ENCODE peak calls at places on chromosomes 1 and 21, in nine cellular contexts. One of them, this sample, is unnamed.

GRCh38 chr21:42569732-42570301 is 56.2 kb downstream of the SLC37A1 start:
- DNase-seq in Panc1: no peak
- DNase-seq in endodermal cell: peak; percentile 25
- DNase-seq in neural crest cell: no peak
- DNase-seq in AG10803: no peak
- DNase-seq in ovary: peak; percentile 19
- DNase-seq in adrenal gland: peak; percentile 1
- DNase-seq in foreskin fibroblast: no peak
- DNase-seq in tibial artery: peak; percentile 7
- DNase-seq in this sample: no peak

GRCh38 chr1:235608278-235608677 is 41.3 kb downstream of the GNG4 start:
- DNase-seq in Panc1: no peak
- DNase-seq in tibial artery: no peak
- DNase-seq in endodermal cell: no peak
- DNase-seq in adrenal gland: no peak
- DNase-seq in ovary: no peak
- DNase-seq in foreskin fibroblast: no peak
- DNase-seq in AG10803: peak; percentile 53
- DNase-seq in neural crest cell: no peak
- DNase-seq in this sample: no peak

GRCh38 chr1:47593598-47594285 is 155.9 kb downstream of the FOXD2 start:
- DNase-seq in foreskin fibroblast: no peak
- DNase-seq in adrenal gland: no peak
- DNase-seq in ovary: no peak
- DNase-seq in AG10803: no peak
- DNase-seq in neural crest cell: no peak
- DNase-seq in Panc1: no peak
- DNase-seq in endodermal cell: peak; percentile 38
- DNase-seq in tibial artery: no peak
- DNase-seq in this sample: no peak

GRCh38 chr1:33098371-33098770 is 17.4 kb downstream of the AZIN2 start:
- DNase-seq in neural crest cell: no peak
- DNase-seq in adrenal gland: no peak
- DNase-seq in AG10803: peak; percentile 84
- DNase-seq in foreskin fibroblast: no peak
- DNase-seq in Panc1: no peak
- DNase-seq in endodermal cell: no peak
- DNase-seq in tibial artery: no peak
- DNase-seq in ovary: no peak
- DNase-seq in this sample: no peak

GRCh38 chr21:36478941-36479340 is 981 bp downstream of the CLDN14 start:
- DNase-seq in AG10803: peak; percentile 31
- DNase-seq in Panc1: no peak
- DNase-seq in ovary: no peak
- DNase-seq in foreskin fibroblast: no peak
- DNase-seq in endodermal cell: peak; percentile 70
- DNase-seq in tibial artery: no peak
- DNase-seq in neural crest cell: peak; percentile 8
- DNase-seq in adrenal gland: no peak
- DNase-seq in this sample: no peak

GRCh38 chr1:85274969-85275453 is 1.4 kb downstream of the BCL10 start:
- DNase-seq in Panc1: no peak
- DNase-seq in ovary: no peak
- DNase-seq in foreskin fibroblast: peak; percentile 70
- DNase-seq in adrenal gland: no peak
- DNase-seq in AG10803: peak; percentile 69
- DNase-seq in neural crest cell: no peak
- DNase-seq in tibial artery: no peak
- DNase-seq in endodermal cell: no peak
- DNase-seq in this sample: no peak

GRCh38 chr1:40530735-40531380 is 579 bp upstream of the ZNF684 start:
- DNase-seq in tibial artery: no peak
- DNase-seq in ovary: no peak
- DNase-seq in Panc1: no peak
- DNase-seq in foreskin fibroblast: no peak
- DNase-seq in neural crest cell: no peak
- DNase-seq in adrenal gland: no peak
- DNase-seq in endodermal cell: no peak
- DNase-seq in AG10803: peak; percentile 3
- DNase-seq in this sample: no peak

GRCh38 chr1:18166341-18166740 is 58.7 kb downstream of the IGSF21 start:
- DNase-seq in ovary: no peak
- DNase-seq in foreskin fibroblast: no peak
- DNase-seq in neural crest cell: no peak
- DNase-seq in AG10803: no peak
- DNase-seq in Panc1: no peak
- DNase-seq in adrenal gland: peak; percentile 69
- DNase-seq in tibial artery: no peak
- DNase-seq in endodermal cell: no peak
- DNase-seq in this sample: no peak

GRCh38 chr21:27511241-27511640 is 544.4 kb upstream of the ADAMTS5 start:
- DNase-seq in Panc1: no peak
- DNase-seq in tibial artery: no peak
- DNase-seq in AG10803: no peak
- DNase-seq in adrenal gland: no peak
- DNase-seq in ovary: no peak
- DNase-seq in foreskin fibroblast: no peak
- DNase-seq in neural crest cell: no peak
- DNase-seq in endodermal cell: no peak
- DNase-seq in this sample: no peak

GRCh38 chr21:27513825-27514224 is 546.9 kb upstream of the ADAMTS5 start:
- DNase-seq in Panc1: no peak
- DNase-seq in endodermal cell: no peak
- DNase-seq in neural crest cell: no peak
- DNase-seq in tibial artery: no peak
- DNase-seq in ovary: no peak
- DNase-seq in AG10803: no peak
- DNase-seq in foreskin fibroblast: peak; percentile 44
- DNase-seq in adrenal gland: no peak
- DNase-seq in this sample: no peak

GRCh38 chr21:27515676-27516075 is 548.8 kb upstream of the ADAMTS5 start:
- DNase-seq in endodermal cell: no peak
- DNase-seq in Panc1: no peak
- DNase-seq in adrenal gland: no peak
- DNase-seq in neural crest cell: no peak
- DNase-seq in foreskin fibroblast: no peak
- DNase-seq in ovary: no peak
- DNase-seq in tibial artery: no peak
- DNase-seq in AG10803: peak; percentile 29
- DNase-seq in this sample: no peak

GRCh38 chr21:27507695-27508094 is 540.8 kb upstream of the ADAMTS5 start:
- DNase-seq in adrenal gland: no peak
- DNase-seq in AG10803: peak; percentile 17
- DNase-seq in ovary: no peak
- DNase-seq in endodermal cell: no peak
- DNase-seq in Panc1: no peak
- DNase-seq in foreskin fibroblast: no peak
- DNase-seq in tibial artery: no peak
- DNase-seq in neural crest cell: no peak
- DNase-seq in this sample: no peak

DNA sequence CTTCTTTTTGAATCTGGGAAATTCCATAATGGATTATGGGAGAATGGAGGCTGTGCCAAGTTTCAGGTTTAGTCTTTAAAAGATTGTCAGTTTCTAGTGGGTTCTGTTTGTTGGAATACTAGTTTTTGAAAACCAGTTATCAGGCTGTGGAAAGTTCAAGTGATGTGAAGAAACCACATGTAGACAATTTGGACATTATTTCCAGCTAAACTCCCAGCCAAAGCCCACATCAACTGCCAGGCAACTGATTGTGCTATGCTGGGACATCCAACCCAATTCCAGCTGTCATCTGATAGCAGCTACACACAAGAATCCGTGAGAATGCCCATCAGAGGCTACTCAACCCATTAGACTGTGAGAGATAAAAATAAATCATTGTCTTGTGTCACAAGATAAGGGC is 546.1 kb upstream of the ADAMTS5 start:
- DNase-seq in foreskin fibroblast: no peak
- DNase-seq in AG10803: no peak
- DNase-seq in neural crest cell: no peak
- DNase-seq in ovary: no peak
- DNase-seq in Panc1: no peak
- DNase-seq in tibial artery: no peak
- DNase-seq in endodermal cell: no peak
- DNase-seq in adrenal gland: no peak
- DNase-seq in this sample: no peak
- TF ChIP-seq CTCF in foreskin fibroblast: no peak
- TF ChIP-seq CTCF in AG10803: no peak
- TF ChIP-seq CTCF in neural crest cell: no peak
- TF ChIP-seq CTCF in ovary: no peak
- TF ChIP-seq CTCF in Panc1: no peak
- TF ChIP-seq CTCF in tibial artery: no peak
- TF ChIP-seq CTCF in endodermal cell: no peak
- TF ChIP-seq CTCF in adrenal gland: no peak
- TF ChIP-seq CTCF in this sample: no peak

DNA sequence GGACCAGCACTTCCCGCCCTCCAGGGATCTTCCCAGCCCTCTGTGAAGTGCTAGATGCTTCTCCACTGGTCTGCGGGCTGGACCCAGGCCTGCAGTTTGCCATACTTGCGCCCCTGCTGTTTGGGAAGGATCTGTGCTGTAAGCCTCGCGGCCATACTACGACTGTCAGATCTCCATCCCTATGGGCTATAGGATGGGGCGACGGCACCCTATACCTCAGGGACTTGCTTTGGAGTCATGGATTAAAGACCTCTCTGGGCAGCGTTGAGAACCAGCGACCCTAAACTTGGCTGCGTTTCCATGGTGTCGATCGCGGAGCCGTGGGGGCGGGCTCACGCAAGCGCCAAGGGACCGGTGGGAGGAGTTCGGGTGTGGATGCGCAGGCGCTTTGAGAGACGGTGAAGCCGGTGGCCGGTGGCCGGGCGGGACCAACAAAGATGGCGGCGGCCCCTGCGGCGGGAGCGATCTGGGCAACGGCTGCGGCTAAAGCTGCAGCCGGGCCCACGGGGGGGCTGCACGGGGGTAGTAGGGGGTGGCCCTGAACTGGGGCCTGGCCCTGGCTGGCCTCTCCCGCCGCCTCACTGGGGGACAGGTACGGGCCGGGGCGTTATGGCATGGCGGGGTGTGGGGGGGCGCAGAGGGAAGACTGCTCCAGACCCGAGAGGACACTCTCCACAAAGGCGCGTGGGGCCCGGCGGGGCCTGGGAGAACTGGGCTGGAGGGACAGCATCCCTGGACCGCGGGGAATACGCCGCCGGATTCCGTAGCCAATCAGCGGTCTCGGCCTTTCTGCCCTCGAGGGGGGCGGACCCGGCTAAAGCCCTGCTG is at the start of gene USP21:
- DNase-seq in tibial artery: peak; percentile 93
- DNase-seq in endodermal cell: peak; percentile 97
- DNase-seq in foreskin fibroblast: peak; percentile 84
- DNase-seq in neural crest cell: peak; percentile 93
- DNase-seq in adrenal gland: peak; percentile 93
- DNase-seq in Panc1: peak; percentile 69
- DNase-seq in AG10803: peak; percentile 84
- DNase-seq in ovary: peak; percentile 96
- DNase-seq in this sample: peak; percentile 100
- TF ChIP-seq CTCF in tibial artery: no peak
- TF ChIP-seq CTCF in endodermal cell: peak; percentile 56
- TF ChIP-seq CTCF in foreskin fibroblast: peak; percentile 47
- TF ChIP-seq CTCF in neural crest cell: no peak
- TF ChIP-seq CTCF in adrenal gland: peak; percentile 29
- TF ChIP-seq CTCF in Panc1: peak; percentile 47
- TF ChIP-seq CTCF in AG10803: peak; percentile 61
- TF ChIP-seq CTCF in ovary: no peak
- TF ChIP-seq CTCF in this sample: no peak

DNA sequence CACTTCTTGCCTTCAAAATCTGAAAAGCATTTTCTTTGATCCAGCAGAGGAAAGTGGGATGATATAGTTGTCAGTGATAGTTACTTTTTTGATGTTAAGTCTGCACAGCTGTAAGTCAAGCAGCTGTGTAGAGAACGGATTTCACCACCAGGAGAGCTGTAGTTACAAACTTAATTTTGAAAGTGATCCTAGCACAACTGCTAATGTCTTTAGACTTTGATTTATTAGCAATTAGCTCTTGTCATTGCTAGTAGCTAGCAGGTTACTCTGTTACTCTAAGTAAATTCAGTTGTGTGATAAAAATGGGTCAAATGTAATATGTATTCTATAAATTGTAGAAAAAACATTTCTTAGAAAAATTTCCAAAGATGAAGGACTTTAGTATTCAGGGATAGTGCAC is 46.0 kb downstream of the ALG6 start:
- DNase-seq in foreskin fibroblast: no peak
- DNase-seq in Panc1: no peak
- DNase-seq in tibial artery: no peak
- DNase-seq in AG10803: no peak
- DNase-seq in endodermal cell: no peak
- DNase-seq in neural crest cell: no peak
- DNase-seq in adrenal gland: no peak
- DNase-seq in ovary: no peak
- DNase-seq in this sample: no peak
- TF ChIP-seq CTCF in foreskin fibroblast: no peak
- TF ChIP-seq CTCF in Panc1: no peak
- TF ChIP-seq CTCF in tibial artery: no peak
- TF ChIP-seq CTCF in AG10803: no peak
- TF ChIP-seq CTCF in endodermal cell: peak; percentile 53
- TF ChIP-seq CTCF in neural crest cell: peak; percentile 13
- TF ChIP-seq CTCF in adrenal gland: no peak
- TF ChIP-seq CTCF in ovary: no peak
- TF ChIP-seq CTCF in this sample: no peak

GRCh38 chr1:2597441-2598328 is 11.1 kb downstream of the PRXL2B start:
- DNase-seq in AG10803: no peak
- DNase-seq in tibial artery: no peak
- DNase-seq in ovary: peak; percentile 27
- DNase-seq in adrenal gland: no peak
- DNase-seq in endodermal cell: peak; percentile 42
- DNase-seq in foreskin fibroblast: no peak
- DNase-seq in neural crest cell: no peak
- DNase-seq in Panc1: no peak
- DNase-seq in this sample: no peak

GRCh38 chr1:2596530-2597333 is 10.2 kb downstream of the PRXL2B start:
- DNase-seq in AG10803: no peak
- DNase-seq in ovary: no peak
- DNase-seq in foreskin fibroblast: no peak
- DNase-seq in endodermal cell: peak; percentile 32
- DNase-seq in tibial artery: no peak
- DNase-seq in neural crest cell: no peak
- DNase-seq in Panc1: no peak
- DNase-seq in adrenal gland: no peak
- DNase-seq in this sample: no peak

GRCh38 chr1:2595812-2596529 is 9.4 kb downstream of the PRXL2B start:
- DNase-seq in endodermal cell: peak; percentile 38
- DNase-seq in foreskin fibroblast: no peak
- DNase-seq in Panc1: no peak
- DNase-seq in AG10803: no peak
- DNase-seq in ovary: peak; percentile 21
- DNase-seq in neural crest cell: no peak
- DNase-seq in tibial artery: no peak
- DNase-seq in adrenal gland: no peak
- DNase-seq in this sample: no peak

GRCh38 chr1:2595261-2595811 is 8.8 kb downstream of the PRXL2B start:
- DNase-seq in foreskin fibroblast: no peak
- DNase-seq in adrenal gland: no peak
- DNase-seq in Panc1: no peak
- DNase-seq in tibial artery: no peak
- DNase-seq in endodermal cell: peak; percentile 36
- DNase-seq in neural crest cell: no peak
- DNase-seq in ovary: peak; percentile 32
- DNase-seq in AG10803: no peak
- DNase-seq in this sample: no peak

DNA sequence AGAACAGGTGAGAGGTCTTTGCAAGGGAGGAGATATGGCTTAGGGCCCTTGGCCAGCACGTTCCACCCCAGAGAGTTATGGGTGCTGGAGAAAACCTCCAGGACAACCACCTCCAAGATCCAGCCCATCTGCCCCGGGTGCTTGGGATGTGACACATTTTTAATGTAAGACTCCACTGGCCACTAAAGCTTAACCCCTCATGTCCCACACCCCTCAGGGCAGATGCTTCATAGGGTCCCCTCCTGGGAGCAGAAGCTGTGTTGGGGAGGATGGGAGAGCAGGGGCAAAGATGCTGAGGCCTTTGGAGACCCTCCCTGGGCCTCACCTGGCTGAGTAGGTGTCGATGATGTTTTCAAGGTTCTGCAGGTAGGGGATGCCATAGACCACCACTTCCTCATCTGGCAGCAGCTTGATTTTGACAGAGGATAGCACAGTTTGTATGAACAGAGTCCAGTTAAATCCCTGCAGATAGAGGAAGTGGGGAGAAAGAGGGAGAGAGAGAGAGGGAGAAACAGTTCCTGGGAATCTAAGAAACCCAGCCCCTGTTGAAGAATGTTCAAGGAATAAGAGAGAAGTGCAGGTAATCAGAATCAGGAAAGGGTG is 11.9 kb downstream of the PRXL2B start:
- DNase-seq in endodermal cell: peak; percentile 40
- DNase-seq in ovary: no peak
- DNase-seq in AG10803: no peak
- DNase-seq in adrenal gland: no peak
- DNase-seq in neural crest cell: no peak
- DNase-seq in tibial artery: no peak
- DNase-seq in Panc1: no peak
- DNase-seq in foreskin fibroblast: no peak
- DNase-seq in this sample: no peak
- TF ChIP-seq CTCF in endodermal cell: peak; percentile 30
- TF ChIP-seq CTCF in ovary: no peak
- TF ChIP-seq CTCF in AG10803: no peak
- TF ChIP-seq CTCF in adrenal gland: no peak
- TF ChIP-seq CTCF in neural crest cell: no peak
- TF ChIP-seq CTCF in tibial artery: no peak
- TF ChIP-seq CTCF in Panc1: no peak
- TF ChIP-seq CTCF in foreskin fibroblast: no peak
- TF ChIP-seq CTCF in this sample: no peak

This sample was measured in D721Med.